ENCODE peak calls at places on chromosomes 5 and 9, in four cellular contexts. C is stomach, P is mesenchymal stem cell, K is tibial nerve. D is an unnamed sample.

GRCh38 chr5:83009408-83009807 is 67.8 kb downstream of the TMEM167A start:
- DNase-seq in C (no peak), P (no peak), K (no peak), D (no peak)

GRCh38 chr5:158423623-158424200 is 564.8 kb upstream of the CLINT1 start:
- DNase-seq in C (no peak), P (no peak), K (no peak), D (no peak)

GRCh38 chr5:9066349-9066748 is 479.5 kb downstream of the SEMA5A start:
- DNase-seq in C (no peak), P (no peak), K (no peak), D (no peak)

GRCh38 chr5:154652746-154653417 is 102.3 kb upstream of the LARP1 start:
- DNase-seq in C (no peak), P (peak; percentile 24), K (no peak), D (no peak)

GRCh38 chr9:132797861-132798659 is 80.0 kb downstream of the AK8 start:
- DNase-seq in C (no peak), P (no peak), K (peak; percentile 78), D (no peak)

GRCh38 chr5:108079754-108080153 is 302.1 kb downstream of the FBXL17 start:
- DNase-seq in C (no peak), P (no peak), K (no peak), D (no peak)

GRCh38 chr5:18305288-18305899 is 671.1 kb downstream of the TAF11L14 start:
- DNase-seq in C (no peak), P (peak; percentile 50), K (no peak), D (no peak)

GRCh38 chr5:4230905-4231561 is 635.4 kb downstream of the IRX1 start:
- DNase-seq in C (no peak), P (no peak), K (no peak), D (no peak)

GRCh38 chr9:37978983-37979382 is 75.1 kb upstream of the SLC25A51 start:
- DNase-seq in C (no peak), P (no peak), K (no peak), D (no peak)

GRCh38 chr5:123119334-123119986 is 30.4 kb downstream of the PRDM6 start:
- DNase-seq in C (no peak), P (peak; percentile 58), K (no peak), D (no peak)

GRCh38 chr5:16776611-16777251 is 159.4 kb downstream of the MYO10 start:
- DNase-seq in C (no peak), P (no peak), K (peak; percentile 20), D (no peak)

GRCh38 chr5:157574456-157575095 is 999 bp downstream of the ADAM19 start:
- DNase-seq in C (no peak), P (peak; percentile 53), K (no peak), D (no peak)

GRCh38 chr9:134329886-134330285 is 3.6 kb downstream of the RXRA start:
- DNase-seq in C (peak; percentile 50), P (peak; percentile 53), K (no peak), D (no peak)
- H3K4me3 ChIP-seq in C (peak overlapping the region; percentile 77), P (no peak overlapping the region), K (peak overlapping the region; percentile 80), D (peak overlapping the region; percentile 87)

GRCh38 chr9:89603629-89604462 is 966 bp upstream of the GADD45G start:
- DNase-seq in C (peak; percentile 81), P (peak; percentile 82), K (peak; percentile 55), D (peak; percentile 80)

GRCh38 chr9:89606567-89607311 is 1.9 kb downstream of the GADD45G start:
- DNase-seq in C (peak; percentile 78), P (peak; percentile 50), K (no peak), D (peak; percentile 81)

GRCh38 chr9:89606049-89606481 is 1.3 kb downstream of the GADD45G start:
- DNase-seq in C (peak; percentile 86), P (peak; percentile 85), K (peak; percentile 56), D (peak; percentile 87)

GRCh38 chr9:89604463-89605180 is at the start of gene GADD45G:
- DNase-seq in C (peak; percentile 94), P (peak; percentile 96), K (peak; percentile 85), D (peak; percentile 92)

GRCh38 chr9:89605181-89606048 is 603 bp downstream of the GADD45G start:
- DNase-seq in C (peak; percentile 57), P (peak; percentile 81), K (peak; percentile 26), D (peak; percentile 83)
- H3K27ac ChIP-seq in C (peak overlapping the region; percentile 96), P (no peak overlapping the region), K (peak overlapping the region; percentile 92), D (peak overlapping the region; percentile 99)

DNA sequence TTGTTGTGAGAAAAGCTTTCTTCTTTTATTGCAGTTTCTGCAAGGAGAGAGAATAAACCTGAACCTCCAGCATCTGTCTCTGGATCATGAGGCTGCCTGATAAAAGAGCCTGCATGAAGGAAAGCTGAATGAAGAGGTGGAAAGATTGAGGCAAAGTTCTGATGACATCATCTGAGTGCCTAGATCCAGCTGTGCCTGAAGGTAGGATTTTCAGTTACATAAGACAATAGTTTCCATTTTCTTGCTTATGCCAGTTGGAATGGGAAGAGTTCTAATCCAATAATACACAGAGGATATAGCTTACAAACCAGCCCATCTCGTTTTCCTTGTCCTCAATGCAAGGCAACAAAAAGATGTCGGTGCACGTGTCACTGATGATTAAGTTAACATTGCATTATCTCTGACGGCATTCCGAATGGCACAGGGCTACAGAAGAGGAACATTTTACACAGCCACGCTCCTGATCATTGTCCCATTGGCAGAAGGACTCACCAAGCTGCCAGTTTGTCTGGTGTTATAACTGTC is 105.5 kb upstream of the ERCC6L2 start:
- DNase-seq in C (no peak), P (no peak), K (no peak), D (no peak)
- H3K4me3 ChIP-seq in C (no peak overlapping the region), P (no peak overlapping the region), K (no peak overlapping the region), D (no peak overlapping the region)

DNA sequence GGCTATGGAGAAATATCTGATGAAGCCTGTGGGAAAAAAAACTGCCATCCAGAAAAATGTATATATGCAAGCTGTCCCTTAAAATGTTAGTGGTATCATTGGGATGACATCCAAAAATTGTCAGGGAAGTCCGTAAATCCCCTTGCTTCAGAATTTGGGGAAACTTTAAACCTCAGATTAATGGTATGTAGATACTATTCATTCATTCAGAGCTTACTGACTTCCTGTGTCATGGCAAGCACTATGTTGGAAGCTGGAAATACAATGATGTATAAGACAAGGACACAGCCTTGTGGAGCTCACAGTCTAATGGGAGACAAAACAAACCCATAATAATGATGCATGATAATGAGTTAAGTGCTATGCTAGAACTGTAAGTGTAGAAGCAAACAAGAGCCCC is 10.9 kb upstream of the MOB3B start:
- DNase-seq in C (no peak), P (peak; percentile 55), K (no peak), D (no peak)
- H3K27ac ChIP-seq in C (peak overlapping the region; percentile 87), P (no peak overlapping the region), K (peak overlapping the region; percentile 90), D (peak overlapping the region; percentile 71)

GRCh38 chr5:78543292-78543691 is 105.3 kb downstream of the LHFPL2 start:
- DNase-seq in C (no peak), P (no peak), K (no peak), D (no peak)

GRCh38 chr5:78543916-78544315 is 104.7 kb downstream of the LHFPL2 start:
- DNase-seq in C (no peak), P (peak; percentile 28), K (no peak), D (no peak)

GRCh38 chr5:78545406-78545805 is 103.2 kb downstream of the LHFPL2 start:
- DNase-seq in C (no peak), P (no peak), K (no peak), D (no peak)

GRCh38 chr5:78546597-78546996 is 102.0 kb downstream of the LHFPL2 start:
- DNase-seq in C (no peak), P (peak; percentile 82), K (no peak), D (no peak)

GRCh38 chr5:78544531-78545200 is 103.9 kb downstream of the LHFPL2 start:
- DNase-seq in C (no peak), P (peak; percentile 90), K (no peak), D (no peak)
- H3K4me3 ChIP-seq in C (no peak overlapping the region), P (no peak overlapping the region), K (no peak overlapping the region), D (no peak overlapping the region)

DNA sequence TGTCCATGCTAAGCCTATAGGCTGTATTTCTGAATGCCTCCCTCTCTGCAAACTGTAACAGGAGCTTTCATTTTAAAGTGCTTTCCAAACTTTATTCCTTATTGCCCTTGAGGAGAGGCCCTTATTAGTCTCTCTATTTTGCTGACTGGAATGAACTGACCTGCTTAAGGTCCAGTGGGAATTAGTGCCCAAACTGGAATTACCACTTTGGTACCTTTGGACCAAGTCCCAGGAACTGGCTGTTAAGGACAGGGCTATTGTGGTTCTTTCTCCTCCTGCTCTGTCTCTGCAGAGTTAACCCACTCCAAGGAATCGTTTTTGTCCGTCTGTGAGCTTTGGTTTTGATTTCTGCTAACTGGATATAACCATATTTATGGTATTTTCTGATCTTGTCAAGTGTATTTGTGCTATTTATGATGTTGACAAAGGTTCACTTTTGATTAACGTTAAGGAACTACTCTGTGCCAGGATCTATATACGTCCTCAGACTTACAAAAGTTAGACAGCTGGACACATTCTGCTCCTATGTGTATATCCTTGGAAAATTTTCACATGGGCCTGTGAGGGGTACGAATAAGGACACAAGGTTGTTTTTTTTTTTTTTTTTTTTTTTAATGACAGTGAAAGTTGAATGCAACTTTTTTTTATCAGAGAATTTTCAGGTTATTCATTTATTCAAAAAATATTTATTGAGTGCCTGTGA is 189.1 kb upstream of the ANKRD55 start:
- DNase-seq in C (peak; percentile 82), P (no peak), K (no peak), D (no peak)
- H3K27ac ChIP-seq in C (peak overlapping the region; percentile 59), P (no peak overlapping the region), K (no peak overlapping the region), D (no peak overlapping the region)

GRCh38 chr5:125412051-125412560 is 665.7 kb upstream of the ZNF608 start:
- DNase-seq in C (no peak), P (peak; percentile 72), K (no peak), D (no peak)

GRCh38 chr5:125409496-125410351 is 663.3 kb upstream of the ZNF608 start:
- DNase-seq in C (no peak), P (peak; percentile 44), K (no peak), D (no peak)

GRCh38 chr5:125412561-125413535 is 666.4 kb upstream of the ZNF608 start:
- DNase-seq in C (peak; percentile 81), P (peak; percentile 96), K (peak; percentile 10), D (no peak)

GRCh38 chr5:125410501-125411162 is 664.2 kb upstream of the ZNF608 start:
- DNase-seq in C (no peak), P (peak; percentile 57), K (no peak), D (no peak)

GRCh38 chr5:125411163-125412050 is 665.0 kb upstream of the ZNF608 start:
- DNase-seq in C (peak; percentile 34), P (peak; percentile 57), K (no peak), D (no peak)
- H3K4me3 ChIP-seq in C (peak overlapping the region; percentile 9), P (no peak overlapping the region), K (peak overlapping the region; percentile 19), D (peak overlapping the region; percentile 61)

GRCh38 chr9:19510907-19511306 is 102.1 kb downstream of the ACER2 start:
- DNase-seq in C (no peak), P (no peak), K (no peak), D (no peak)

GRCh38 chr9:19511694-19512093 is 102.9 kb downstream of the ACER2 start:
- DNase-seq in C (no peak), P (no peak), K (no peak), D (no peak)

GRCh38 chr9:19516348-19516747 is 107.5 kb downstream of the ACER2 start:
- DNase-seq in C (no peak), P (no peak), K (no peak), D (no peak)

GRCh38 chr9:19513671-19514275 is 105.0 kb downstream of the ACER2 start:
- DNase-seq in C (no peak), P (no peak), K (no peak), D (no peak)

GRCh38 chr9:19512432-19512831 is 103.6 kb downstream of the ACER2 start:
- DNase-seq in C (no peak), P (no peak), K (no peak), D (no peak)
- H3K27ac ChIP-seq in C (no peak overlapping the region), P (no peak overlapping the region), K (no peak overlapping the region), D (no peak overlapping the region)

D was measured in coronary artery.